ENCODE peak calls at places on chromosomes 3 and 15, in eight cellular contexts. One of them, this sample, is unnamed.

GRCh38 chr3:196073188-196073838 is 8.6 kb downstream of the TFRC start:
- DNase-seq in non-pigmented ciliary epithelial cell: no peak
- DNase-seq in H7: peak
- DNase-seq in adrenal gland: peak
- DNase-seq in type B pancreatic cell: no peak
- DNase-seq in progenitor cell of endocrine pancreas: peak
- DNase-seq in NCI-H524: peak
- DNase-seq in head of caudate nucleus: peak
- DNase-seq in this sample: no peak

GRCh38 chr3:58150800-58151199 is 60.0 kb downstream of the DNASE1L3 start:
- DNase-seq in non-pigmented ciliary epithelial cell: no peak
- DNase-seq in H7: no peak
- DNase-seq in adrenal gland: no peak
- DNase-seq in type B pancreatic cell: no peak
- DNase-seq in progenitor cell of endocrine pancreas: no peak
- DNase-seq in NCI-H524: no peak
- DNase-seq in head of caudate nucleus: no peak
- DNase-seq in this sample: no peak

GRCh38 chr3:107992976-107993684 is 97.7 kb downstream of the CD47 start:
- DNase-seq in non-pigmented ciliary epithelial cell: no peak
- DNase-seq in H7: no peak
- DNase-seq in adrenal gland: peak
- DNase-seq in type B pancreatic cell: no peak
- DNase-seq in progenitor cell of endocrine pancreas: no peak
- DNase-seq in NCI-H524: no peak
- DNase-seq in head of caudate nucleus: no peak
- DNase-seq in this sample: no peak

GRCh38 chr3:189720746-189721426 is 89.7 kb downstream of the TP63 start:
- DNase-seq in non-pigmented ciliary epithelial cell: no peak
- DNase-seq in H7: no peak
- DNase-seq in adrenal gland: no peak
- DNase-seq in type B pancreatic cell: no peak
- DNase-seq in progenitor cell of endocrine pancreas: no peak
- DNase-seq in NCI-H524: peak
- DNase-seq in head of caudate nucleus: no peak
- DNase-seq in this sample: no peak

GRCh38 chr3:14509796-14510100 is 30.4 kb downstream of the GRIP2 start:
- DNase-seq in non-pigmented ciliary epithelial cell: no peak
- DNase-seq in H7: no peak
- DNase-seq in adrenal gland: no peak
- DNase-seq in type B pancreatic cell: no peak
- DNase-seq in progenitor cell of endocrine pancreas: no peak
- DNase-seq in NCI-H524: no peak
- DNase-seq in head of caudate nucleus: no peak
- DNase-seq in this sample: no peak

GRCh38 chr3:19994796-19995195 is 17.3 kb downstream of the PP2D1 start:
- DNase-seq in non-pigmented ciliary epithelial cell: no peak
- DNase-seq in H7: no peak
- DNase-seq in adrenal gland: no peak
- DNase-seq in type B pancreatic cell: no peak
- DNase-seq in progenitor cell of endocrine pancreas: no peak
- DNase-seq in NCI-H524: no peak
- DNase-seq in head of caudate nucleus: no peak
- DNase-seq in this sample: no peak

GRCh38 chr15:95457520-95457919 is 873.0 kb upstream of the NR2F2 start:
- DNase-seq in non-pigmented ciliary epithelial cell: no peak
- DNase-seq in H7: no peak
- DNase-seq in adrenal gland: no peak
- DNase-seq in type B pancreatic cell: no peak
- DNase-seq in progenitor cell of endocrine pancreas: no peak
- DNase-seq in NCI-H524: no peak
- DNase-seq in head of caudate nucleus: no peak
- DNase-seq in this sample: no peak

GRCh38 chr3:182682263-182683229 is 110.8 kb upstream of the ATP11B start:
- DNase-seq in non-pigmented ciliary epithelial cell: no peak
- DNase-seq in H7: peak
- DNase-seq in adrenal gland: peak
- DNase-seq in type B pancreatic cell: peak
- DNase-seq in progenitor cell of endocrine pancreas: peak
- DNase-seq in NCI-H524: peak
- DNase-seq in head of caudate nucleus: peak
- DNase-seq in this sample: no peak

GRCh38 chr3:152100491-152101086 is 168.1 kb upstream of the MBNL1 start:
- DNase-seq in non-pigmented ciliary epithelial cell: no peak
- DNase-seq in H7: no peak
- DNase-seq in adrenal gland: no peak
- DNase-seq in type B pancreatic cell: no peak
- DNase-seq in progenitor cell of endocrine pancreas: no peak
- DNase-seq in NCI-H524: no peak
- DNase-seq in head of caudate nucleus: no peak
- DNase-seq in this sample: no peak

GRCh38 chr15:72426753-72427152 is 28.6 kb downstream of the TMEM202 start:
- DNase-seq in non-pigmented ciliary epithelial cell: no peak
- DNase-seq in H7: no peak
- DNase-seq in adrenal gland: no peak
- DNase-seq in type B pancreatic cell: no peak
- DNase-seq in progenitor cell of endocrine pancreas: no peak
- DNase-seq in NCI-H524: no peak
- DNase-seq in head of caudate nucleus: no peak
- DNase-seq in this sample: no peak

GRCh38 chr15:87591042-87591441 is 665.5 kb downstream of the NTRK3 start:
- DNase-seq in non-pigmented ciliary epithelial cell: no peak
- DNase-seq in H7: no peak
- DNase-seq in adrenal gland: no peak
- DNase-seq in type B pancreatic cell: no peak
- DNase-seq in progenitor cell of endocrine pancreas: no peak
- DNase-seq in NCI-H524: no peak
- DNase-seq in head of caudate nucleus: no peak
- DNase-seq in this sample: no peak

GRCh38 chr3:61774279-61774890 is 213.0 kb downstream of the PTPRG start:
- DNase-seq in non-pigmented ciliary epithelial cell: no peak
- DNase-seq in H7: no peak
- DNase-seq in adrenal gland: no peak
- DNase-seq in type B pancreatic cell: no peak
- DNase-seq in progenitor cell of endocrine pancreas: no peak
- DNase-seq in NCI-H524: no peak
- DNase-seq in head of caudate nucleus: no peak
- DNase-seq in this sample: no peak

GRCh38 chr3:115648559-115648958 is 25.2 kb downstream of the GAP43 start:
- DNase-seq in non-pigmented ciliary epithelial cell: no peak
- DNase-seq in H7: no peak
- DNase-seq in adrenal gland: no peak
- DNase-seq in type B pancreatic cell: no peak
- DNase-seq in progenitor cell of endocrine pancreas: no peak
- DNase-seq in NCI-H524: no peak
- DNase-seq in head of caudate nucleus: no peak
- DNase-seq in this sample: no peak

GRCh38 chr15:84023636-84024035 is 211.9 kb upstream of the GOLGA6L4 start:
- DNase-seq in non-pigmented ciliary epithelial cell: no peak
- DNase-seq in H7: peak
- DNase-seq in adrenal gland: peak
- DNase-seq in type B pancreatic cell: no peak
- DNase-seq in progenitor cell of endocrine pancreas: no peak
- DNase-seq in NCI-H524: peak
- DNase-seq in head of caudate nucleus: no peak
- DNase-seq in this sample: no peak

GRCh38 chr3:134363381-134363755 is 10.9 kb downstream of the AMOTL2 start:
- DNase-seq in non-pigmented ciliary epithelial cell: no peak
- DNase-seq in H7: peak
- DNase-seq in adrenal gland: peak
- DNase-seq in type B pancreatic cell: no peak
- DNase-seq in progenitor cell of endocrine pancreas: no peak
- DNase-seq in NCI-H524: no peak
- DNase-seq in head of caudate nucleus: no peak
- DNase-seq in this sample: no peak

GRCh38 chr15:65054333-65055200 is 9.4 kb downstream of the SLC51B start:
- DNase-seq in non-pigmented ciliary epithelial cell: no peak
- DNase-seq in H7: peak
- DNase-seq in adrenal gland: peak
- DNase-seq in type B pancreatic cell: peak
- DNase-seq in progenitor cell of endocrine pancreas: peak
- DNase-seq in NCI-H524: peak
- DNase-seq in head of caudate nucleus: peak
- DNase-seq in this sample: no peak

GRCh38 chr3:41144631-41145030 is 54.7 kb upstream of the CTNNB1 start:
- DNase-seq in non-pigmented ciliary epithelial cell: no peak
- DNase-seq in H7: no peak
- DNase-seq in adrenal gland: no peak
- DNase-seq in type B pancreatic cell: no peak
- DNase-seq in progenitor cell of endocrine pancreas: no peak
- DNase-seq in NCI-H524: peak
- DNase-seq in head of caudate nucleus: no peak
- DNase-seq in this sample: no peak

GRCh38 chr15:68488966-68489365 is 57.0 kb upstream of the ITGA11 start:
- DNase-seq in non-pigmented ciliary epithelial cell: no peak
- DNase-seq in H7: no peak
- DNase-seq in adrenal gland: no peak
- DNase-seq in type B pancreatic cell: no peak
- DNase-seq in progenitor cell of endocrine pancreas: no peak
- DNase-seq in NCI-H524: no peak
- DNase-seq in head of caudate nucleus: no peak
- DNase-seq in this sample: peak

GRCh38 chr3:9213019-9213646 is 36.3 kb downstream of the SRGAP3 start:
- DNase-seq in non-pigmented ciliary epithelial cell: no peak
- DNase-seq in H7: no peak
- DNase-seq in adrenal gland: no peak
- DNase-seq in type B pancreatic cell: no peak
- DNase-seq in progenitor cell of endocrine pancreas: no peak
- DNase-seq in NCI-H524: no peak
- DNase-seq in head of caudate nucleus: no peak
- DNase-seq in this sample: no peak

GRCh38 chr15:69400850-69401249 is 13.3 kb upstream of the KIF23 start:
- DNase-seq in non-pigmented ciliary epithelial cell: no peak
- DNase-seq in H7: peak
- DNase-seq in adrenal gland: no peak
- DNase-seq in type B pancreatic cell: no peak
- DNase-seq in progenitor cell of endocrine pancreas: no peak
- DNase-seq in NCI-H524: peak
- DNase-seq in head of caudate nucleus: no peak
- DNase-seq in this sample: no peak

GRCh38 chr3:73786346-73786807 is 161.6 kb upstream of the PDZRN3 start:
- DNase-seq in non-pigmented ciliary epithelial cell: peak
- DNase-seq in H7: no peak
- DNase-seq in adrenal gland: peak
- DNase-seq in type B pancreatic cell: no peak
- DNase-seq in progenitor cell of endocrine pancreas: no peak
- DNase-seq in NCI-H524: no peak
- DNase-seq in head of caudate nucleus: no peak
- DNase-seq in this sample: peak

GRCh38 chr3:4290272-4290893 is 12.8 kb upstream of the SETMAR start:
- DNase-seq in non-pigmented ciliary epithelial cell: no peak
- DNase-seq in H7: no peak
- DNase-seq in adrenal gland: peak
- DNase-seq in type B pancreatic cell: no peak
- DNase-seq in progenitor cell of endocrine pancreas: peak
- DNase-seq in NCI-H524: peak
- DNase-seq in head of caudate nucleus: no peak
- DNase-seq in this sample: no peak

GRCh38 chr15:83747718-83748110 is 93.8 kb downstream of the ADAMTSL3 start:
- DNase-seq in non-pigmented ciliary epithelial cell: no peak
- DNase-seq in H7: no peak
- DNase-seq in adrenal gland: no peak
- DNase-seq in type B pancreatic cell: no peak
- DNase-seq in progenitor cell of endocrine pancreas: no peak
- DNase-seq in NCI-H524: no peak
- DNase-seq in head of caudate nucleus: no peak
- DNase-seq in this sample: no peak

GRCh38 chr15:94791516-94791915 is 560.2 kb downstream of the MCTP2 start:
- DNase-seq in non-pigmented ciliary epithelial cell: no peak
- DNase-seq in H7: no peak
- DNase-seq in adrenal gland: no peak
- DNase-seq in type B pancreatic cell: no peak
- DNase-seq in progenitor cell of endocrine pancreas: no peak
- DNase-seq in NCI-H524: no peak
- DNase-seq in head of caudate nucleus: no peak
- DNase-seq in this sample: no peak

GRCh38 chr3:138010273-138010590 is 267 bp downstream of the CLDN18 start:
- DNase-seq in non-pigmented ciliary epithelial cell: no peak
- DNase-seq in H7: no peak
- DNase-seq in adrenal gland: no peak
- DNase-seq in type B pancreatic cell: no peak
- DNase-seq in progenitor cell of endocrine pancreas: no peak
- DNase-seq in NCI-H524: no peak
- DNase-seq in head of caudate nucleus: no peak
- DNase-seq in this sample: no peak

GRCh38 chr3:197490098-197490497 is 65.7 kb downstream of the BDH1 start:
- DNase-seq in non-pigmented ciliary epithelial cell: no peak
- DNase-seq in H7: no peak
- DNase-seq in adrenal gland: no peak
- DNase-seq in type B pancreatic cell: no peak
- DNase-seq in progenitor cell of endocrine pancreas: no peak
- DNase-seq in NCI-H524: no peak
- DNase-seq in head of caudate nucleus: no peak
- DNase-seq in this sample: peak

GRCh38 chr3:119295816-119296484 is 1.8 kb downstream of the ARHGAP31 start:
- DNase-seq in non-pigmented ciliary epithelial cell: no peak
- DNase-seq in H7: no peak
- DNase-seq in adrenal gland: no peak
- DNase-seq in type B pancreatic cell: no peak
- DNase-seq in progenitor cell of endocrine pancreas: no peak
- DNase-seq in NCI-H524: no peak
- DNase-seq in head of caudate nucleus: no peak
- DNase-seq in this sample: no peak

GRCh38 chr3:155352900-155353490 is 59.5 kb upstream of the STRIT1 start:
- DNase-seq in non-pigmented ciliary epithelial cell: no peak
- DNase-seq in H7: no peak
- DNase-seq in adrenal gland: no peak
- DNase-seq in type B pancreatic cell: no peak
- DNase-seq in progenitor cell of endocrine pancreas: no peak
- DNase-seq in NCI-H524: peak
- DNase-seq in head of caudate nucleus: no peak
- DNase-seq in this sample: peak

GRCh38 chr3:120348065-120348980 is 831 bp downstream of the LRRC58 start:
- DNase-seq in non-pigmented ciliary epithelial cell: no peak
- DNase-seq in H7: peak
- DNase-seq in adrenal gland: no peak
- DNase-seq in type B pancreatic cell: peak
- DNase-seq in progenitor cell of endocrine pancreas: no peak
- DNase-seq in NCI-H524: peak
- DNase-seq in head of caudate nucleus: no peak
- DNase-seq in this sample: no peak